ENCODE peak calls at places on chromosomes 2 and 18, in six cellular contexts. E is heart left ventricle, G is coronary artery, V is Peyer's patch, D is BE2C, C is spleen. U is an unnamed sample.

GRCh38 chr2:26530696-26531095 is 52.8 kb upstream of the OTOF start:
- DNase-seq in E (no peak), G (no peak), V (no peak), D (peak; percentile 4), C (peak; percentile 25), U (peak; percentile 53)

GRCh38 chr2:67514515-67514914 is 117.4 kb downstream of the ETAA1 start:
- DNase-seq in E (no peak), G (no peak), V (no peak), D (no peak), C (no peak), U (no peak)

GRCh38 chr2:224987733-224988132 is 54.5 kb downstream of the DOCK10 start:
- DNase-seq in E (no peak), G (no peak), V (no peak), D (no peak), C (no peak), U (no peak)

GRCh38 chr2:70716131-70716766 is 51.8 kb downstream of the ADD2 start:
- DNase-seq in E (no peak), G (peak; percentile 46), V (no peak), D (no peak), C (no peak), U (no peak)

GRCh38 chr2:203551653-203552250 is 16.7 kb upstream of the RAPH1 start:
- DNase-seq in E (no peak), G (no peak), V (no peak), D (no peak), C (no peak), U (no peak)

GRCh38 chr2:234708717-234709116 is 211.8 kb upstream of the ARL4C start:
- DNase-seq in E (no peak), G (no peak), V (no peak), D (no peak), C (no peak), U (peak; percentile 35)

GRCh38 chr2:197813093-197813787 is 8.8 kb downstream of the PLCL1 start:
- DNase-seq in E (no peak), G (no peak), V (no peak), D (no peak), C (no peak), U (no peak)

GRCh38 chr2:70656421-70657010 is 102.9 kb upstream of the TGFA start:
- DNase-seq in E (no peak), G (peak; percentile 40), V (peak; percentile 24), D (no peak), C (no peak), U (no peak)

GRCh38 chr18:62862451-62862850 is 147.1 kb downstream of the PHLPP1 start:
- DNase-seq in E (no peak), G (no peak), V (no peak), D (no peak), C (no peak), U (no peak)

GRCh38 chr18:62771494-62771893 is 56.2 kb downstream of the PHLPP1 start:
- DNase-seq in E (no peak), G (no peak), V (no peak), D (no peak), C (no peak), U (no peak)

GRCh38 chr2:8682719-8683667 is 1.1 kb downstream of the ID2 start:
- DNase-seq in E (no peak), G (peak; percentile 76), V (peak; percentile 37), D (peak; percentile 79), C (peak; percentile 88), U (no peak)

GRCh38 chr2:112433932-112434730 is 686 bp upstream of the RGPD8 start:
- DNase-seq in E (no peak), G (no peak), V (no peak), D (no peak), C (peak; percentile 81), U (no peak)

GRCh38 chr2:20536619-20537422 is 89.9 kb downstream of the RHOB start:
- DNase-seq in E (no peak), G (no peak), V (no peak), D (peak; percentile 40), C (peak; percentile 69), U (no peak)

GRCh38 chr2:146481629-146482028 is 1363.2 kb upstream of the ACVR2A start:
- DNase-seq in E (no peak), G (no peak), V (no peak), D (no peak), C (no peak), U (no peak)

GRCh38 chr2:126832757-126833156 is 65.9 kb upstream of the TEX51 start:
- DNase-seq in E (no peak), G (no peak), V (no peak), D (no peak), C (no peak), U (no peak)

GRCh38 chr2:121489284-121489683 is 41.4 kb upstream of the RNU4ATAC start:
- DNase-seq in E (no peak), G (no peak), V (no peak), D (no peak), C (no peak), U (no peak)

GRCh38 chr2:17571681-17572080 is 31.2 kb downstream of the VSNL1 start:
- DNase-seq in E (no peak), G (no peak), V (no peak), D (no peak), C (no peak), U (no peak)

GRCh38 chr2:210174086-210174485 is 2.9 kb upstream of the KANSL1L start:
- DNase-seq in E (no peak), G (no peak), V (no peak), D (no peak), C (no peak), U (no peak)

GRCh38 chr2:210169871-210170441 is 1.3 kb downstream of the KANSL1L start:
- DNase-seq in E (no peak), G (no peak), V (no peak), D (no peak), C (no peak), U (no peak)

GRCh38 chr2:210171309-210172218 is at the start of gene KANSL1L:
- DNase-seq in E (peak; percentile 99), G (peak; percentile 99), V (peak; percentile 95), D (peak; percentile 100), C (peak; percentile 99), U (peak; percentile 99)

GRCh38 chr2:210172219-210172575 is 988 bp upstream of the KANSL1L start:
- DNase-seq in E (no peak), G (no peak), V (no peak), D (no peak), C (no peak), U (no peak)

GRCh38 chr2:210170442-210171303 is 536 bp downstream of the KANSL1L start:
- DNase-seq in E (peak; percentile 97), G (peak; percentile 97), V (peak; percentile 95), D (peak; percentile 97), C (peak; percentile 98), U (peak; percentile 97)
- TF ChIP-seq CTCF in E (no peak), G (no peak), V (peak; percentile 8), D (no peak), C (no peak), U (no peak)

DNA sequence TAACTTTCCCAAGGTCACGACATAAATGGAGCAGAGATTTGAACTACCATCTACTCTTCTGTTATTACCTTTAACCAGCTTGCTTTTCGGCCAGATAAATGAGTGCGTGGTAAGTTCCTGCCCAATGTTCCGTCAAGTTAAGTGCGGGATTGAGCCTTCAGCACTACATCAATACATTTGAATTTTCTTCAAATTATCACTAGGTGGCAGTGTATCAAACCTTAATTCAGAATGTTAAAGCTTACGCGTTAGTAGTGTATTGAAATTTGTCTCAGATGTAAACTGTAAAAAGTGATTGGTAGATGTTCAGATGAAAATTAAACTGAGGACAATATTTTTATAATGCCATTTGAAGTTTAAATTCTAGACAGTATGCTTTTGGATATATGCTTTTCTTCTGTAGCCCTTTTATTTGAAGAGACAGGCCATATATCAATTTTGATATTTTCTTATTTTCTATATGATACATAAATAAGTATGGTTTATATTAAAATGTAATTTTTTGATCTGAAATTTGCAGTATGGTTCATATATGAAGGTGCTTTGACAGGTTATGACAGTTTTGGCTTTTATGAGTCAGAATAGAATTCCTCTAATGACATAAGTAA is 681.3 kb downstream of the ADCYAP1 start:
- DNase-seq in E (no peak), G (no peak), V (no peak), D (no peak), C (no peak), U (no peak)
- TF ChIP-seq CTCF in E (peak; percentile 52), G (peak; percentile 21), V (peak; percentile 37), D (peak; percentile 36), C (no peak), U (peak; percentile 33)

GRCh38 chr2:78992451-78992806 is 33.1 kb upstream of the REG3G start:
- DNase-seq in E (no peak), G (no peak), V (no peak), D (no peak), C (no peak), U (no peak)
- TF ChIP-seq CTCF in E (no peak), G (no peak), V (peak; percentile 32), D (peak; percentile 25), C (no peak), U (no peak)

GRCh38 chr2:10863837-10864236 is 47.9 kb upstream of the KCNF1 start:
- DNase-seq in E (no peak), G (no peak), V (peak; percentile 47), D (no peak), C (no peak), U (no peak)

GRCh38 chr2:10865841-10866240 is 45.9 kb upstream of the KCNF1 start:
- DNase-seq in E (no peak), G (no peak), V (no peak), D (no peak), C (no peak), U (no peak)

GRCh38 chr2:10863047-10863446 is 48.7 kb upstream of the KCNF1 start:
- DNase-seq in E (no peak), G (no peak), V (no peak), D (no peak), C (no peak), U (no peak)

GRCh38 chr2:10862330-10862729 is 49.4 kb upstream of the KCNF1 start:
- DNase-seq in E (no peak), G (no peak), V (no peak), D (no peak), C (no peak), U (no peak)

GRCh38 chr2:10864888-10865551 is 46.7 kb upstream of the KCNF1 start:
- DNase-seq in E (no peak), G (no peak), V (peak; percentile 41), D (no peak), C (no peak), U (no peak)
- TF ChIP-seq CTCF in E (no peak), G (no peak), V (peak; percentile 4), D (peak; percentile 28), C (peak; percentile 30), U (no peak)

DNA sequence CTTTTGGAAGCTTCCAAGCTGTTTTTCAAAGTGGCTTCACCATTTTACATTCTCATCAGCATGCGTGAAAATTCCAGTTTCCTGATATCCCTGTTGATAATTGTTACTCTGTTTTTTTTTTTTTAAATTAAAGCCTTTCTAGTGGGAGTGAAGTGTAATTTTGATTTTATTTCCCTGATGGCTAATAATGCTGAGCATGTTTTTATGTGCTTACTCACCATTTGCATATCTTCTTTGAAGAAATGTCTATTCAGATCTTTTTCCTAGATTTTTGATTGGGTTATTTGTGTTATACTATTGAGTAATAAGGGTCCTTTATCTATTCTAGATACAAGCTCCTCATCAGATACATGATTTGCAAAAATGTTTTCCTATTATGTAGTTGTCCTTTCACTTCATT is 382.8 kb upstream of the HS6ST1 start:
- DNase-seq in E (no peak), G (no peak), V (no peak), D (no peak), C (no peak), U (no peak)
- TF ChIP-seq CTCF in E (no peak), G (no peak), V (no peak), D (no peak), C (no peak), U (no peak)

GRCh38 chr2:98827625-98828368 is 96.9 kb upstream of the MGAT4A start:
- DNase-seq in E (no peak), G (peak; percentile 45), V (no peak), D (no peak), C (no peak), U (no peak)
- TF ChIP-seq CTCF in E (no peak), G (no peak), V (no peak), D (no peak), C (no peak), U (no peak)

GRCh38 chr2:132676999-132677398 is 7.0 kb upstream of the LYPD1 start:
- DNase-seq in E (no peak), G (no peak), V (no peak), D (no peak), C (no peak), U (no peak)
- TF ChIP-seq CTCF in E (peak; percentile 14), G (no peak), V (peak; percentile 20), D (no peak), C (no peak), U (no peak)